ENCODE peak calls at places on chromosomes 2 and 18, in five cellular contexts. V is BE2C, J is heart left ventricle, Z is mucosa of descending colon, D is GM12864. K is an unnamed sample.

GRCh38 chr2:102245266-102246151 is 58.7 kb downstream of the IL1RL2 start:
- DNase-seq in J (peak; percentile 32), V (no peak), D (no peak), Z (no peak), K (no peak)

GRCh38 chr2:223260681-223261080 is 208.7 kb downstream of the KCNE4 start:
- DNase-seq in Z (no peak), J (no peak), V (no peak), D (no peak), K (no peak)

GRCh38 chr2:96136123-96136720 is 2.1 kb downstream of the ASTL start:
- DNase-seq in D (no peak), Z (peak; percentile 27), V (peak; percentile 23), J (no peak), K (no peak)

GRCh38 chr2:226983891-226984290 is 148.0 kb downstream of the RHBDD1 start:
- DNase-seq in V (no peak), D (no peak), J (no peak), Z (no peak), K (no peak)

GRCh38 chr2:177604291-177605065 is 211.9 kb downstream of the AGPS start:
- DNase-seq in V (peak; percentile 29), J (no peak), Z (no peak), D (no peak), K (no peak)

GRCh38 chr2:20353597-20353996 is 3.0 kb upstream of the PUM2 start:
- DNase-seq in J (no peak), D (no peak), V (no peak), Z (no peak), K (peak; percentile 60)

GRCh38 chr2:110852541-110853263 is 120.3 kb downstream of the ACOXL start:
- DNase-seq in V (no peak), Z (no peak), J (no peak), D (no peak), K (no peak)

GRCh38 chr2:85755122-85756027 is 1.6 kb downstream of the ATOH8 start:
- DNase-seq in D (no peak), V (no peak), J (no peak), Z (peak; percentile 45), K (no peak)

GRCh38 chr2:77008925-77009706 is 513.1 kb downstream of the LRRTM4 start:
- DNase-seq in V (no peak), Z (no peak), D (no peak), J (no peak), K (no peak)

GRCh38 chr18:34740724-34741123 is 30.6 kb downstream of the DTNA start:
- DNase-seq in J (no peak), V (no peak), D (no peak), Z (no peak), K (no peak)

GRCh38 chr2:66574701-66575624 is 140.0 kb downstream of the MEIS1 start:
- DNase-seq in Z (no peak), V (peak; percentile 67), D (no peak), J (peak; percentile 68), K (peak; percentile 63)

GRCh38 chr2:41853427-41854191 is 194.2 kb upstream of the PKDCC start:
- DNase-seq in D (no peak), V (peak; percentile 72), Z (no peak), J (peak; percentile 38), K (peak; percentile 33)

GRCh38 chr18:60413944-60414547 is 41.5 kb upstream of the MC4R start:
- DNase-seq in D (no peak), Z (no peak), J (no peak), V (peak; percentile 45), K (no peak)

GRCh38 chr2:148866091-148866490 is 8.9 kb upstream of the KIF5C start:
- DNase-seq in D (no peak), Z (no peak), J (no peak), V (no peak), K (no peak)

GRCh38 chr2:112031473-112031872 is 23.6 kb upstream of the TMEM87B start:
- DNase-seq in D (no peak), V (no peak), Z (no peak), J (no peak), K (no peak)

GRCh38 chr2:147845608-147846002 is 776 bp downstream of the ACVR2A start:
- DNase-seq in J (no peak), V (no peak), Z (no peak), D (no peak), K (peak; percentile 25)

GRCh38 chr18:34219651-34220050 is 5.1 kb downstream of the NOL4 start:
- DNase-seq in D (no peak), Z (peak; percentile 28), V (peak; percentile 75), J (no peak), K (no peak)

GRCh38 chr2:99971326-99971965 is 170.9 kb downstream of the AFF3 start:
- DNase-seq in V (no peak), D (no peak), Z (no peak), J (no peak), K (no peak)

GRCh38 chr18:29406996-29407395 is 1230.1 kb upstream of the CDH2 start:
- DNase-seq in V (no peak), D (no peak), J (no peak), Z (no peak), K (no peak)

GRCh38 chr2:175684466-175684865 is 317.6 kb downstream of the LNPK start:
- DNase-seq in D (no peak), Z (no peak), J (no peak), V (no peak), K (no peak)

GRCh38 chr2:238257786-238258700 is 18.2 kb upstream of the HES6 start:
- DNase-seq in V (no peak), J (no peak), Z (no peak), D (no peak), K (no peak)

GRCh38 chr18:8708670-8709069 is 3.3 kb downstream of the MTCL1 start:
- DNase-seq in Z (no peak), D (no peak), V (no peak), J (no peak), K (no peak)

GRCh38 chr2:118726821-118727220 is 120.6 kb downstream of the EN1 start:
- DNase-seq in J (no peak), D (no peak), Z (no peak), V (no peak), K (no peak)

GRCh38 chr18:7158201-7158600 is 40.6 kb upstream of the LAMA1 start:
- DNase-seq in V (no peak), D (no peak), J (no peak), Z (no peak), K (no peak)

GRCh38 chr2:47437287-47437686 is 34.3 kb downstream of the MSH2 start:
- DNase-seq in D (peak; percentile 10), V (no peak), Z (no peak), J (no peak), K (no peak)

GRCh38 chr2:159617651-159618050 is 1.3 kb upstream of the BAZ2B start:
- DNase-seq in D (no peak), V (peak; percentile 52), J (no peak), Z (no peak), K (peak; percentile 20)

GRCh38 chr2:69241039-69241586 is 145.9 kb downstream of the GFPT1 start:
- DNase-seq in V (no peak), Z (no peak), D (no peak), J (no peak), K (no peak)

DNA sequence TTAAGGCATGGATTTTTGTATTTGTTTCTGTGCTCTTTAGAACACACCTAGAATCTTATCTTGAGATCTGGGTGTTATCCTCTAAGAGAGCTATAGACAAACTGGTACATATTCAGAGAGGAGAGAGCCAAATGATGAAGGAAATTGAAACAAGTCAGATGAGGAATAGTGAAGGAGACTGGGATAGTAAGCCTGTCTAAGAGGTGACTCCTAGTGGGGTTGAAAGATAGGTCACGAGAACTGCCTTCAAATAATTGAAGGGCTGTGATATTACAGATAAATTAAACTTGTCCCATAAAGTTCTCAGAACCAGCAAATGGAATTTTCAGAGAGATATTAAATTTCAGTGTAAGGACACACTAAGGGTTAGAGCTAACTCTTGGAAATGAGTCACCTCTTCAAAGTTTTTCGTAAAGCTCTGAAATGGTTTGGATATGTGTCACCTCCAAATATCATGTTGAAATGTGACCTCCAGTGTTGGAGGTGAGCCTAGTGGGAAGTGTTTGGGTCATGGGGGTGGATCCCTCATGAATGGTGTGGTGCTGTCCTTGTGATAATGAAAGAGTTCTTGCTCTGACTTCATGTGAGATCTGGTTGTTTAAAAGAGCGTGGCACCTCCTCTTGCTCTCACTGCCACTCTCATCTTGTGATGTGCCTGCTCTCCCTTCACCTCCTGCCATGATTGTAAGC is 87.2 kb downstream of the BABAM2 start:
- DNase-seq in D (no peak), V (no peak), Z (no peak), J (no peak), K (no peak)
- TF ChIP-seq CTCF in D (no peak), V (no peak), Z (no peak), J (no peak), K (no peak)

GRCh38 chr18:72651033-72651432 is 106.9 kb upstream of the CBLN2 start:
- DNase-seq in D (no peak), V (no peak), Z (no peak), J (no peak), K (no peak)

GRCh38 chr18:72648079-72648478 is 103.9 kb upstream of the CBLN2 start:
- DNase-seq in Z (no peak), J (no peak), V (no peak), D (no peak), K (no peak)

DNA sequence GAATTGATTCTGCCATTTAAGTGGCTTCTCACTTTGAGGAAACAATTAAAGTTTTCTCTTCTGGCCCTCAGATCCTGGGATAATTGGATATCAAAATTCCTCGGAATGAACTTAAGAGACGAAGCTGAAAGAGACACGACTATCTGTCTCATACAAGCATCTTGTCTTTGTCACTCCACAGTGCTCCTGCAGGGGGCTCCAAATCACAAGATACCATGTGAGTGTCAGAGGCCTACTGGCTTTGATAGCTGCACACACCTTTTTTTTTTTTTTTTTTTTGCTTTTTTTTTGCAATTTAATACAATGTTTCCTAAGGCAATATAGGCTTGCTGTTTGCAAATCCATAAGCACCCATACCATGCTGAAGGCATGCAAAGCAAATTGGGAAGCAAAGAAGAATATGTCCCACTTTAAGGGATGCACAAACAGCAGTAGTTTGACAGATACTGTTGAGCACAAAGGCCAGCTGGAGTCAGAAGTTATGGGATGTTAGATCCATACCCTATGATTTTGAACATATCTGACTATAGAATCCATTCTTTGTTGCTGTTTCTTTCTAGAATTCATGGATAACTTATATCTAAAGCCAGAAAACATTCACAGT is 109.0 kb upstream of the CBLN2 start:
- DNase-seq in J (no peak), D (no peak), Z (no peak), V (peak; percentile 45), K (no peak)
- TF ChIP-seq CTCF in J (no peak), D (peak; percentile 60), Z (no peak), V (peak; percentile 65), K (no peak)

DNA sequence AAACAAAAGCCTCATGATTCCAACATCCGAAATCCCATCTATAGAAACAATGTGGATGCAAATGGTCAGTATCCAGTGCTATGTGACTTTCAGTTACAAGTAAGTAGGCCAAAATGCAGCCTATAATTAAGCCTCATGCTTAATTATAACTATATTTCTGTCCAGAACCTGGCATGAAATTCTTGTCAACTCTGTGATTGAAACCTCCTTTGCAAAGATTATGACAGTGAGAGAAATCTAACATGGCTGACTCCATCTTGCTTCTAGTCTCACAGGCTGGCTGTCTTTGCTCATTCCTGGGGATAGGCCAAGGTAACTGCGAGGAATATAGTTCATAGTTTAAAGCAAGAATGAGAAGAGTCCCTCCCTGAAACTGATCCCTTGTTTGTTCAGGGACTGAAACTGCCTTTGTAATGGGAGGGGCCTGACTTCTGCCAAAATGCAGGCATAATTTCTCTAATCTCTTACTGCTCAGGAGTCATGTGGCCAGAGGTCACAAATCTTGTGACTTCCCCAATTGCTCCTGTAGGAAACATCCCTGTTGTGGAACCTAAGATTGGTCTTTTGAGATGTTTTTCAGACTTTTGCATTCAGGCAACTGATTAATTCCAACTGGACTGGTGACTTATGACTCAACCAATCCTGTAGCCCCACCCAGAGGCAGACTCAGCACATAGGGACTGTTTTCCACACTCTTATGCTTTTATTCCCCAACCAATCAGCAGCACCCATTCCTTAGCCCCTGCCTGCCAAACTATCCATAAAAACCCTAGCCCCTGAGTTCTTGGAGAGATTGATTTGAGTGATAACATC is 84.5 kb upstream of the TLK1 start:
- DNase-seq in D (no peak), Z (no peak), V (peak; percentile 5), J (no peak), K (no peak)
- TF ChIP-seq CTCF in D (no peak), Z (no peak), V (no peak), J (no peak), K (no peak)

GRCh38 chr2:51795248-51795888 is 763.4 kb upstream of the NRXN1 start:
- DNase-seq in V (peak; percentile 21), D (no peak), Z (no peak), J (no peak), K (no peak)
- TF ChIP-seq CTCF in V (peak; percentile 44), D (peak; percentile 32), Z (no peak), J (no peak), K (no peak)